ENCODE peak calls at places on chromosomes 4 and X, in seven cellular contexts. R is GM23338, W is K562, N is IMR-90, E is HCT116, V is endothelial cell of umbilical vein, M is hepatocyte. A is an unnamed sample.
A peak's percentile ranks its signal among the peaks of the same experiment; 100 is the strongest.

GRCh38 chr4:174260099-174260498 is 23.4 kb downstream of the FBXO8 start:
- DNase-seq in M (peak; percentile 26), N (peak; percentile 85), V (no peak), E (no peak), W (no peak), R (no peak), A (peak; percentile 65)

GRCh38 chr4:120922390-120923200 is at the start of gene PRDM5:
- DNase-seq in W (no peak), E (no peak), R (peak; percentile 86), V (peak; percentile 52), N (peak; percentile 40), M (peak; percentile 68), A (peak; percentile 35)

GRCh38 chrX:31063114-31063513 is 8.7 kb downstream of the FTHL17 start:
- DNase-seq in W (no peak), E (no peak), R (no peak), M (no peak), V (no peak), N (no peak), A (no peak)

GRCh38 chrX:15471016-15471415 is 22.1 kb downstream of the PIR start:
- DNase-seq in N (peak; percentile 65), W (peak; percentile 81), V (peak; percentile 67), E (peak; percentile 27), R (peak; percentile 65), M (peak; percentile 84), A (peak; percentile 68)

GRCh38 chr4:40608628-40609027 is 21.0 kb downstream of the RBM47 start:
- DNase-seq in M (no peak), W (no peak), V (no peak), E (no peak), N (peak; percentile 44), R (no peak), A (no peak)

GRCh38 chrX:119757979-119758681 is at the start of gene SOWAHD:
- DNase-seq in E (no peak), N (no peak), M (peak; percentile 72), W (peak; percentile 32), V (no peak), R (peak; percentile 73), A (peak; percentile 39)

GRCh38 chr4:165678236-165678960 is 194.6 kb upstream of the TLL1 start:
- DNase-seq in V (no peak), M (no peak), W (no peak), N (no peak), E (no peak), R (no peak), A (no peak)

GRCh38 chr4:173509031-173510001 is 20.7 kb downstream of the HAND2 start:
- DNase-seq in N (no peak), E (no peak), W (no peak), R (peak; percentile 72), M (peak; percentile 71), V (no peak), A (no peak)

GRCh38 chr4:108010167-108010566 is 20.5 kb downstream of the HADH start:
- DNase-seq in E (no peak), W (no peak), V (no peak), N (peak; percentile 89), R (no peak), M (no peak), A (no peak)

GRCh38 chrX:43885617-43886016 is 3.4 kb upstream of the MAOB start:
- DNase-seq in N (no peak), R (no peak), V (no peak), E (no peak), M (no peak), W (no peak), A (no peak)

GRCh38 chr4:119490335-119490734 is 138.3 kb downstream of the PDE5A start:
- DNase-seq in V (peak; percentile 72), W (no peak), R (peak; percentile 68), E (no peak), M (peak; percentile 15), N (peak; percentile 69), A (no peak)

GRCh38 chr4:77342170-77342810 is 185.3 kb downstream of the CCNG2 start:
- DNase-seq in W (no peak), R (peak; percentile 25), N (no peak), E (no peak), M (peak; percentile 23), V (no peak), A (no peak)

GRCh38 chr4:153126137-153126536 is 78.1 kb upstream of the TRIM2 start:
- DNase-seq in R (no peak), W (no peak), V (no peak), E (no peak), N (peak; percentile 28), M (no peak), A (no peak)
- H2AFZ ChIP-seq in R (peak overlapping the region; percentile 94), W (no peak overlapping the region), V (no peak overlapping the region), E (no peak overlapping the region), N (no peak overlapping the region), M (no peak overlapping the region), A (no peak overlapping the region)

DNA sequence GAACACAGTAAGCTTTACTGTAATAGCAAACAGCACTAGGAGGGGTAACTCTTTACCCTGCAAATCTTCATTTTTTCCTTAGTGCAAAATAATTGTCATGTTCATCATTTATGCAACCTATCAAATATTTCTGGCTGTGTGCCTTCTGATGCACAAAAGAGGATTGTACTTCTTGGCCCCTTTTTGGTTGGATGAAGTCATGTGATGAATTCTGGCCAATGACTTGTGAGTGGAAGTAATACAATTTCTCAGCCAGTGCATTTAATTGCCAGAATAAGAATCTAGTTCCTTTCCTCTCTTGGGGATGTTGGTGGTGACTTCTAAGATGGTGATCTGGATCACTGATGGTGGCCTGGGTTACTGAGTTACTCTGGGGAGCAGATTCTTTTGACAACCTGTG is 37.0 kb upstream of the GATB start:
- DNase-seq in V (no peak), E (no peak), W (no peak), N (no peak), R (no peak), M (no peak), A (no peak)
- H3K4me3 ChIP-seq in V (no peak overlapping the region), E (no peak overlapping the region), W (no peak overlapping the region), N (no peak overlapping the region), R (no peak overlapping the region), M (no peak overlapping the region), A (no peak overlapping the region)

GRCh38 chrX:56588397-56589188 is 25.2 kb downstream of the UBQLN2 start:
- DNase-seq in R (no peak), N (no peak), E (no peak), V (no peak), M (no peak), W (no peak), A (peak; percentile 27)
- H2AFZ ChIP-seq in R (no peak overlapping the region), N (no peak overlapping the region), E (no peak overlapping the region), V (no peak overlapping the region), M (no peak overlapping the region), W (no peak overlapping the region), A (no peak overlapping the region)

GRCh38 chrX:70293621-70294020 is 3.7 kb downstream of the KIF4A start:
- DNase-seq in V (no peak), E (no peak), R (no peak), W (no peak), N (peak; percentile 66), M (no peak), A (peak; percentile 32)
- H3K4me3 ChIP-seq in V (no peak overlapping the region), E (no peak overlapping the region), R (no peak overlapping the region), W (no peak overlapping the region), N (no peak overlapping the region), M (no peak overlapping the region), A (no peak overlapping the region)

GRCh38 chr4:168534535-168534934 is 37.7 kb downstream of the PALLD start:
- DNase-seq in W (no peak), V (no peak), R (no peak), E (no peak), N (no peak), M (no peak), A (no peak)

GRCh38 chr4:168536448-168536847 is 39.6 kb downstream of the PALLD start:
- DNase-seq in R (no peak), W (peak; percentile 60), V (no peak), N (no peak), E (peak; percentile 83), M (no peak), A (no peak)

GRCh38 chr4:168537556-168537955 is 40.7 kb downstream of the PALLD start:
- DNase-seq in M (no peak), V (no peak), R (no peak), W (no peak), E (no peak), N (no peak), A (no peak)

GRCh38 chr4:168537086-168537485 is 40.2 kb downstream of the PALLD start:
- DNase-seq in W (no peak), R (no peak), N (no peak), E (no peak), V (no peak), M (no peak), A (no peak)

DNA sequence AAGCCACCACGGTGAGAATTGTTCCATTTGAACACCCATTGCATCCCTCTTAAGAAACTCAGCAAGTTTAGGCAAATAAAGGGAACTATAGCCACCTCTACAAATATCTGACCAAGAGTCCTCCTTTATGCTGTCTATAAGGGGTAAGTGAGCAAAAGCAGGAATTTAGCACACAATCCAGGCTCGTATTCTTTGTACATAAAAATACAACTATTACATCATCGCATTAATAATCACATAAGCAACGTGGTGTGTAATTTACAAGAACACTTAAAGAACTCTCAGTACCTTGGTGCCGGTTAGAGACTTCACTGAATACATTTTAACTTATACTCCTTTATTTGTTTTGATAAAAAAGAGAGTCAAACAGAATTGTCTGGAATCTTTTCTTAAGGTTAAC is 38.8 kb downstream of the PALLD start:
- DNase-seq in N (no peak), V (no peak), M (no peak), E (no peak), W (no peak), R (no peak), A (no peak)
- H2AFZ ChIP-seq in N (no peak overlapping the region), V (no peak overlapping the region), M (peak overlapping the region; percentile 27), E (no peak overlapping the region), W (peak overlapping the region; percentile 93), R (no peak overlapping the region), A (no peak overlapping the region)

GRCh38 chrX:132956421-132957210 is 1.8 kb downstream of the HS6ST2 start:
- DNase-seq in V (no peak), R (peak; percentile 49), M (peak; percentile 15), E (no peak), N (no peak), W (no peak), A (no peak)
- H3K4me3 ChIP-seq in V (peak overlapping the region; percentile 43), R (peak overlapping the region; percentile 63), M (peak overlapping the region; percentile 42), E (peak overlapping the region; percentile 64), N (no peak overlapping the region), W (no peak overlapping the region), A (no peak overlapping the region)

DNA sequence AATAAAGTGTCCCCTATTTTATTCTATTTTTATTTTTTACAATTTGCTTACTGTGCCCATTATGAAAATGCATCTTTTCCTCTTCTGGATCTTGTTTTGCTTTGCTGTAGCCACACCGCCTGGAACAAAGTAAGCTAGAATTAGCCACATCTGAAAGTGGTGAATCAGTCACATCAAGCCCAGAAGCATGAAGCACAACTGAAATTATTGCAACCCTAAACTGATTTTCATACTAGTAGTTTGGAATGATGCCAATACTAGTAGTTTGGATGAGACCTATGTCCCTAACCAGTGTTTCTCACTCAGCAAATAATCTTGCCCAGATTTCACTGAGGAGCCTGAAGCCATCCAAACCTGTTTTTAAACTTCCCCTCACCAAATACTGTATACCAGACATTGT is 303.0 kb downstream of the EPHA5 start:
- DNase-seq in R (no peak), N (no peak), W (no peak), V (no peak), M (no peak), E (no peak), A (no peak)
- H2AFZ ChIP-seq in R (no peak overlapping the region), N (no peak overlapping the region), W (no peak overlapping the region), V (no peak overlapping the region), M (no peak overlapping the region), E (no peak overlapping the region), A (no peak overlapping the region)

GRCh38 chr4:139956436-139957107 is 197.4 kb downstream of the MAML3 start:
- DNase-seq in W (no peak), E (no peak), N (no peak), M (no peak), R (no peak), V (peak; percentile 62), A (no peak)
- H3K4me3 ChIP-seq in W (no peak overlapping the region), E (no peak overlapping the region), N (no peak overlapping the region), M (no peak overlapping the region), R (no peak overlapping the region), V (no peak overlapping the region), A (no peak overlapping the region)

A was measured in mammary epithelial cell.